ENCODE peak calls at places on chromosomes 2 and 18, in six cellular contexts. E, T, N, D, X and B are unnamed samples.

GRCh38 chr18:49971462-49971861 is 158.1 kb upstream of the ACAA2 start:
- DNase-seq in D (no peak), N (no peak), X (no peak), E (no peak), T (no peak), B (no peak)

GRCh38 chr2:29000481-29000880 is 19.4 kb downstream of the TOGARAM2 start:
- DNase-seq in D (peak), N (no peak), E (no peak), T (no peak), X (no peak), B (peak)

GRCh38 chr2:9163306-9164111 is 43.1 kb upstream of the ASAP2 start:
- DNase-seq in D (no peak), T (no peak), N (peak), E (peak), X (no peak), B (no peak)

GRCh38 chr2:171069286-171069956 is 91.3 kb downstream of the TLK1 start:
- DNase-seq in E (no peak), D (no peak), T (no peak), X (no peak), N (no peak), B (no peak)

GRCh38 chr2:159290289-159290907 is 3.9 kb upstream of the WDSUB1 start:
- DNase-seq in D (peak), X (peak), N (peak), E (peak), T (peak), B (no peak)

GRCh38 chr18:76428396-76429261 is 66.4 kb downstream of the ZNF516 start:
- DNase-seq in E (peak), X (no peak), D (no peak), N (no peak), T (no peak), B (no peak)

GRCh38 chr2:17520761-17521160 is 2.5 kb upstream of the RAD51AP2 start:
- DNase-seq in D (no peak), X (no peak), T (no peak), N (peak), E (no peak), B (no peak)

GRCh38 chr2:57890993-57891688 is 155.5 kb upstream of the VRK2 start:
- DNase-seq in D (no peak), N (no peak), T (no peak), X (no peak), E (peak), B (no peak)

GRCh38 chr18:6940451-6940970 is 177.1 kb downstream of the LAMA1 start:
- DNase-seq in X (no peak), N (no peak), T (no peak), D (no peak), E (no peak), B (no peak)

GRCh38 chr2:175152242-175152641 is 15.8 kb downstream of the ATF2 start:
- DNase-seq in E (no peak), D (no peak), X (no peak), N (peak), T (no peak), B (no peak)

GRCh38 chr18:13425357-13426095 is 207.0 kb downstream of the LDLRAD4 start:
- DNase-seq in N (peak), E (no peak), T (no peak), D (no peak), X (no peak), B (no peak)

GRCh38 chr2:8543412-8544167 is 138.3 kb upstream of the ID2 start:
- DNase-seq in D (peak), N (peak), X (no peak), E (peak), T (no peak), B (peak)

GRCh38 chr2:19337202-19337601 is 21.2 kb downstream of the OSR1 start:
- DNase-seq in N (no peak), D (no peak), T (no peak), E (no peak), X (no peak), B (no peak)

GRCh38 chr2:239343460-239343859 is 57.4 kb downstream of the HDAC4 start:
- DNase-seq in E (no peak), N (no peak), X (no peak), T (no peak), D (no peak), B (no peak)

GRCh38 chr2:29336334-29336733 is 221.1 kb downstream of the CLIP4 start:
- DNase-seq in X (no peak), N (no peak), T (no peak), E (no peak), D (no peak), B (no peak)

DNA sequence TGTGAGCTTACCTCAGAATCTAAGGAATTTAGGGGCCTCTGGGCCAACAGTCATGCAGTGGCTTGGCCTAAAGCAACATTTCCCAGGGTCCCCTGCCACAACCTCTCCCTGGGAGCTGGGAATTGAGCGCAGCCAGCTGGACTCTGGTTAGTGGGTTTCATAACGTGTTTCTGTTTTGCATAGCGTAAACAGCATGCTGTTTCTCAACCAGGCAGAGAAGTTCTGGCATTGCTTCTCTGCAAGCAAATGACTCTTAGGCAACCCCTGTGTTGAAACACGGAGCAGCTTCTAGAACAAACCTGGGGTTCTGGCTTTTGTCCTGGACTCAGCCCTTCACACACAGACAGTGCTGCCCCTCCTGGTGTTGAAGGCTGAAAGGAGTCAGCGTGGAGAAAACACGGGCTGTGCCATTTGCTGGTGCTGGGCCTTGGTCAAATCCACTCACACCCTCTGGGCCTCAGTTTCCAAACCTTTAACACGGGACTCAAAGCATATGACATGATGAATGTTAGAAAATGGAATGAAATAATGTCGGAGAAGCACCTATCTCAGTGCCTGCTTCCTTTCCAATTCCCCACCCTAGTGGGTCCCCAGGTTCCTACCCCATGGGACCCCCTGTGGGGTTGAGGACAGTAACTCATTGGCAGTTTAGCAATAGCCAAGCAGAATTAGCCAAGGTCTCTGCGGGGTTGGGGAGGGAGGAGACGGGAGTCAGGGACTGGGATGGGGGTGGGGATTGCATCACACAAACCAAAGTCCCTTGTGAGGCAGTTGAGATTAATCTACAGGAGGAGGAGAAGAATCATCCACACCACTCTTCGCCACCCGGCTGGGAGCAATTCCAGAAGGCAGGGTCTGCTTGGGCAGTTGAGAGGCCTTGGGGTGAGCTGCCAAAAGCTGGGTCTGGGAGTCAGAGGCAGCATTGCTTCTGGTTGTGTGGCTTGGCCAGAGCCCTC is 30.2 kb upstream of the IL1R2 start:
- DNase-seq in E (peak), X (peak), T (no peak), D (no peak), N (no peak), B (no peak)
- TF ChIP-seq CTCF in E (no peak), X (peak), T (no peak), D (no peak), N (no peak), B (no peak)

GRCh38 chr2:209577376-209578357 is 153.8 kb downstream of the MAP2 start:
- DNase-seq in N (peak), D (peak), X (peak), E (peak), T (peak), B (no peak)
- TF ChIP-seq CTCF in N (peak), D (peak), X (peak), E (peak), T (peak), B (peak)

DNA sequence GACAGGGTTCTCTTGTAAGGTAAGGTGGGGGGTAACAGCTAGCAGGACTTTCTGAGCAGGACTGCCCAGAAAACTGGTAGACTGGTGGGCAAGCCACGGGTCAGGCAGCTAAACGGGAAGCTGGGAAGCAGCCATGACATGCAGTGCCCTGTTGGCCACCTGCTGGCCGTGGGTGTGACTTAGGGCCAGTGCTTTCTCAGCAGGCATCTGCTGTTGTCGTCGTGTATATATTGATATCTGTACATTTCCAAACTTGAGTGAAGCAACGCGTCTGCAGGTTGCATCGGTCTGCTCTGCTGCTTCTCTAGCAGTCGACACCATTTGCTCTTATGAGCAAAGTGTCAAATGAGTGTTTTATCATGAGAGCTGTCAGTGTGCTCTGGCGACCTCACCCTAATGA is 31.0 kb downstream of the COA5 start:
- DNase-seq in E (no peak), N (no peak), D (no peak), T (no peak), X (no peak), B (no peak)
- TF ChIP-seq CTCF in E (peak), N (peak), D (no peak), T (no peak), X (no peak), B (no peak)

DNA sequence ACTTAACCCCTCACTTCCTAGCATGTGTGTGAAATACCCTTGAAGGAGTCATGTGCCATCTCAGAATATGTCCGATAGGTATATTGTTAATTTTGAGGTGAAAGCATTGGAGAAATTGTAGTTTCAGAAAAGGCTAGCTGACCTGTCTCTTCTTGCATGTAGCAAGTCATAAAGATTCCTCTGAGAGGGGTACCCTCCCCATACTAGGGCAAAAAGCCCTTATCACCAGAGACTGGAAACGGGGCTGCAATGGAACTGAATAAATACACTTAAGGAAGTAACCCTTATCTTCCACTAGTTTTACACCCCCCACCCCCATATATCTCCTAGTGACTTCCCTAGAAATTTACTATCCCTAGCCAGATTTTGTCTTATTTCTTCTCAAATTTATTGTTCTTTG is 1.8 kb upstream of the SF3B6 start:
- DNase-seq in T (no peak), X (no peak), E (no peak), N (no peak), D (no peak), B (no peak)
- TF ChIP-seq CTCF in T (no peak), X (no peak), E (no peak), N (no peak), D (no peak), B (no peak)

GRCh38 chr2:40357667-40358066 is 94.2 kb downstream of the SLC8A1 start:
- DNase-seq in E (peak), N (no peak), T (no peak), D (no peak), X (no peak), B (no peak)

GRCh38 chr2:40363631-40364030 is 88.3 kb downstream of the SLC8A1 start:
- DNase-seq in X (no peak), E (no peak), D (peak), N (peak), T (no peak), B (no peak)

GRCh38 chr2:40361478-40361877 is 90.4 kb downstream of the SLC8A1 start:
- DNase-seq in T (no peak), X (no peak), N (no peak), D (peak), E (no peak), B (no peak)

GRCh38 chr2:40358783-40359182 is 93.1 kb downstream of the SLC8A1 start:
- DNase-seq in T (no peak), E (no peak), X (no peak), D (peak), N (no peak), B (no peak)

DNA sequence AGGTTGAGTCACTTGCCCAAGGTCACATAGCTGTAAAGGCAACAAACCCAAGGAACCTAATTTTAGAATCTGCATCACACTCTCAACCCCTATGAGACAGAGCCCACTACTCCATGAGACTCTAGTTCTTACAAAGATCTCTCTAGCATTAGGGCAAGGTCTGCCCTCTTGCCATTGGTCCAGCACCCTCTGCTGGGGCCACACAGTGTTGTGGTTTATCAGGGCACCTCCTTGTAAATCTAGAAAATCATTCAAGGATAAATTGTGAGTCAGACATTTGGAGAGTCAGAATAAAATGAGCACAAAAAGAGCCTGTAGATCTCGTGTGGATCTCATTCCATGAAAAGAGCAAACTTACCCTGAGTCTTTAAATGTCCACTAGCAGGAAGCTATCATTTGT is 91.2 kb downstream of the SLC8A1 start:
- DNase-seq in T (peak), X (no peak), D (peak), N (peak), E (peak), B (no peak)
- TF ChIP-seq CTCF in T (no peak), X (no peak), D (no peak), N (peak), E (peak), B (no peak)